ENCODE peak calls at places on chromosomes 13 and 19, in six cellular contexts. B, Z, W, R, Y and C are unnamed samples.

GRCh38 chr13:77544365-77544764 is 8.9 kb downstream of the SCEL start:
- DNase-seq in R (no peak), Y (peak), W (no peak), B (no peak), Z (no peak), C (no peak)

GRCh38 chr19:50721441-50722137 is 1.6 kb upstream of the CLEC11A start:
- DNase-seq in B (no peak), W (no peak), Y (peak), R (no peak), Z (no peak), C (no peak)

GRCh38 chr13:29923554-29924481 is 73.4 kb upstream of the UBL3 start:
- DNase-seq in Y (peak), R (peak), B (peak), Z (peak), W (peak), C (no peak)

GRCh38 chr19:5397804-5398692 is 57.2 kb upstream of the ZNRF4 start:
- DNase-seq in Y (peak), W (no peak), Z (no peak), B (no peak), R (no peak), C (no peak)

GRCh38 chr13:99974296-99974938 is 2.9 kb upstream of the ZIC5 start:
- DNase-seq in Z (no peak), B (no peak), Y (no peak), W (no peak), R (no peak), C (peak)

GRCh38 chr19:29704562-29705558 is 10.2 kb downstream of the C19orf12 start:
- DNase-seq in R (no peak), Z (no peak), W (no peak), B (no peak), Y (no peak), C (no peak)

GRCh38 chr19:21848706-21849105 is 12.7 kb upstream of the ZNF43 start:
- DNase-seq in R (no peak), W (no peak), Y (no peak), B (no peak), Z (no peak), C (no peak)

GRCh38 chr13:46495647-46496046 is 57.3 kb upstream of the LRCH1 start:
- DNase-seq in W (no peak), R (no peak), Y (no peak), B (no peak), Z (no peak), C (no peak)

GRCh38 chr13:26442541-26442940 is 114.9 kb upstream of the WASF3 start:
- DNase-seq in Y (peak), Z (no peak), B (no peak), W (no peak), R (no peak), C (no peak)

GRCh38 chr13:35848316-35848715 is 282.9 kb downstream of the DCLK1 start:
- DNase-seq in W (no peak), R (no peak), Z (no peak), B (no peak), Y (no peak), C (no peak)

GRCh38 chr13:27678306-27679040 is 56.8 kb downstream of the POLR1D start:
- DNase-seq in W (no peak), B (no peak), Z (no peak), R (peak), Y (peak), C (no peak)

GRCh38 chr19:14006766-14007562 is 844 bp upstream of the RFX1 start:
- DNase-seq in R (peak), W (peak), Y (no peak), Z (peak), B (no peak), C (peak)

GRCh38 chr13:85738696-85739320 is 60.4 kb downstream of the SLITRK6 start:
- DNase-seq in R (no peak), Z (no peak), W (no peak), Y (no peak), B (no peak), C (no peak)

GRCh38 chr13:45121421-45121820 is 1.1 kb downstream of the GTF2F2 start:
- DNase-seq in B (no peak), R (peak), Y (peak), W (no peak), Z (no peak), C (no peak)

GRCh38 chr19:58558066-58558622 is at the start of gene UBE2M:
- DNase-seq in Y (no peak), B (peak), Z (no peak), R (no peak), W (no peak), C (no peak)

GRCh38 chr13:33285420-33286124 is at the start of gene STARD13:
- DNase-seq in R (peak), W (peak), Z (peak), Y (peak), B (no peak), C (peak)

GRCh38 chr19:38250821-38251563 is 5.2 kb downstream of the PPP1R14A start:
- DNase-seq in Y (no peak), W (no peak), B (no peak), R (peak), Z (no peak), C (no peak)

GRCh38 chr13:113816925-113817859 is 46.7 kb downstream of the GAS6 start:
- DNase-seq in B (peak), Y (peak), Z (peak), W (peak), R (peak), C (peak)

GRCh38 chr13:38045278-38046048 is 175.9 kb upstream of the TRPC4 start:
- DNase-seq in Z (no peak), R (peak), B (no peak), W (no peak), Y (peak), C (no peak)

GRCh38 chr13:109111141-109111540 is 481.7 kb downstream of the MYO16 start:
- DNase-seq in Z (no peak), B (no peak), Y (no peak), W (no peak), R (no peak), C (no peak)

GRCh38 chr19:4304509-4305252 is at the start of gene FSD1:
- DNase-seq in B (peak), W (peak), Y (peak), R (peak), Z (no peak), C (no peak)